ENCODE peak calls at places on chromosome 16, in four cellular contexts. P, F, H and R are unnamed samples.

GRCh38 chr16:15879255-15879804 is 9.1 kb downstream of the CEP20 start:
- DNase-seq in F (no peak), H (no peak), P (no peak), R (peak; percentile 28)

GRCh38 chr16:82059983-82060421 is 24.9 kb downstream of the HSD17B2 start:
- DNase-seq in F (no peak), H (no peak), P (no peak), R (no peak)

GRCh38 chr16:23535901-23536300 is 21.2 kb downstream of the EARS2 start:
- DNase-seq in P (no peak), F (no peak), H (no peak), R (no peak)

GRCh38 chr16:89187337-89188063 is 12.8 kb downstream of the SLC22A31 start:
- DNase-seq in H (no peak), F (no peak), P (peak; percentile 42), R (no peak)

GRCh38 chr16:16830401-16830800 is 451.5 kb downstream of the NPIPA7 start:
- DNase-seq in P (no peak), H (no peak), F (no peak), R (no peak)

GRCh38 chr16:2151188-2152091 is 3.0 kb downstream of the RAB26 start:
- DNase-seq in H (no peak), P (no peak), F (no peak), R (no peak)

GRCh38 chr16:73202176-73202729 is 154.3 kb upstream of the ZFHX3 start:
- DNase-seq in F (no peak), P (no peak), H (no peak), R (no peak)

GRCh38 chr16:53678756-53679334 is 24.8 kb downstream of the RPGRIP1L start:
- DNase-seq in P (no peak), F (no peak), H (no peak), R (no peak)

GRCh38 chr16:77211880-77212735 is 12.9 kb downstream of the SYCE1L start:
- DNase-seq in P (peak; percentile 83), F (peak; percentile 31), H (no peak), R (peak; percentile 75)

GRCh38 chr16:57364143-57364542 is 5.6 kb downstream of the CCL22 start:
- DNase-seq in P (no peak), F (no peak), H (no peak), R (no peak)

GRCh38 chr16:76277099-76278030 is at the start of gene CNTNAP4:
- DNase-seq in H (no peak), F (no peak), P (peak; percentile 69), R (no peak)

GRCh38 chr16:69709456-69710084 is 16.8 kb downstream of the NQO1 start:
- DNase-seq in H (peak; percentile 42), P (peak; percentile 77), F (no peak), R (no peak)

GRCh38 chr16:12651765-12652531 is 151.7 kb downstream of the CPPED1 start:
- DNase-seq in H (no peak), P (peak; percentile 75), F (no peak), R (peak; percentile 35)